ENCODE peak calls at places on chromosomes 6 and 20, in ten cellular contexts. V, M, Z, O, K, F, U, G, W and R are unnamed samples.

GRCh38 chr6:35425284-35425683 is 26.9 kb upstream of the FANCE start:
- DNase-seq in U (no peak), K (no peak), Z (no peak), G (peak), V (no peak), O (no peak), F (no peak), W (peak), M (no peak), R (no peak)

GRCh38 chr20:14288341-14289330 is 48.8 kb downstream of the FLRT3 start:
- DNase-seq in F (no peak), V (no peak), U (no peak), O (no peak), K (no peak), W (peak), M (no peak), G (peak), Z (no peak), R (no peak)

GRCh38 chr6:159842035-159842434 is 42.0 kb downstream of the PNLDC1 start:
- DNase-seq in V (no peak), K (no peak), O (peak), Z (no peak), W (peak), M (no peak), U (no peak), F (no peak), G (peak), R (no peak)

GRCh38 chr6:88840806-88841539 is 122.4 kb downstream of the RNGTT start:
- DNase-seq in K (no peak), W (no peak), V (no peak), Z (no peak), U (no peak), O (peak), G (peak), M (no peak), F (no peak), R (no peak)

GRCh38 chr6:116876635-116877611 is at the start of gene RFX6:
- DNase-seq in F (peak), K (no peak), G (no peak), M (peak), O (no peak), W (no peak), V (peak), Z (no peak), U (no peak), R (no peak)

GRCh38 chr20:17202668-17203067 is 24.2 kb upstream of the PCSK2 start:
- DNase-seq in O (no peak), M (no peak), U (no peak), V (no peak), F (peak), W (peak), K (no peak), Z (no peak), G (peak), R (no peak)

GRCh38 chr20:822651-823325 is 10.7 kb upstream of the FAM110A start:
- DNase-seq in W (no peak), O (no peak), M (no peak), Z (no peak), K (no peak), G (no peak), F (no peak), V (no peak), U (no peak), R (no peak)

GRCh38 chr20:38673261-38673660 is 51.0 kb upstream of the SLC32A1 start:
- DNase-seq in M (no peak), Z (no peak), K (no peak), V (no peak), W (no peak), F (no peak), U (no peak), G (no peak), O (no peak), R (no peak)

GRCh38 chr6:63504777-63505384 is 67.4 kb upstream of the LOC128125822 start:
- DNase-seq in V (no peak), M (no peak), G (no peak), U (no peak), O (no peak), K (no peak), W (peak), Z (no peak), F (no peak), R (no peak)

GRCh38 chr20:62929051-62929538 is 2.8 kb upstream of the DIDO1 start:
- DNase-seq in U (peak), O (peak), Z (peak), G (peak), K (peak), W (peak), M (peak), V (no peak), F (peak), R (no peak)

GRCh38 chr20:61584851-61585250 is 332.8 kb downstream of the CDH4 start:
- DNase-seq in W (no peak), Z (no peak), F (no peak), O (no peak), V (peak), K (no peak), U (no peak), G (no peak), M (peak), R (no peak)

GRCh38 chr6:30763618-30764489 is 19.5 kb upstream of the IER3 start:
- DNase-seq in K (no peak), M (no peak), U (no peak), V (no peak), G (peak), F (no peak), W (no peak), Z (no peak), O (peak), R (no peak)

GRCh38 chr6:33700391-33701050 is 11.0 kb downstream of the UQCC2 start:
- DNase-seq in U (peak), Z (peak), O (no peak), M (peak), W (peak), K (peak), G (peak), V (peak), F (peak), R (no peak)

GRCh38 chr6:1524040-1524480 is 85.7 kb upstream of the FOXC1 start:
- DNase-seq in O (peak), U (peak), F (peak), K (peak), Z (peak), V (no peak), G (peak), W (no peak), M (peak), R (no peak)